ENCODE peak calls at places on chromosomes 3 and 15, in nine cellular contexts. K is SK-N-SH; W is activated CD8-positive, alpha-beta memory T cell treated with anti-CD3 and anti-CD28 coated beads for 24 hours; C is NCI-H1092; M is HepG2; J is H9; X is Caki2; N is HuH-7; S is BE2C. Y is an unnamed sample.

GRCh38 chr3:115388825-115389224 is 234.5 kb upstream of the GAP43 start:
- DNase-seq in N (no peak), W (no peak), K (no peak), X (no peak), S (no peak), M (no peak), C (no peak), J (no peak), Y (no peak)

GRCh38 chr15:63172376-63173115 is 15.3 kb upstream of the RPS27L start:
- DNase-seq in W (no peak), S (no peak), X (no peak), M (no peak), N (no peak), J (no peak), K (no peak), C (no peak), Y (no peak)

GRCh38 chr3:88180398-88180999 is 30.7 kb downstream of the C3orf38 start:
- DNase-seq in W (no peak), M (no peak), C (no peak), J (no peak), N (no peak), X (peak), K (peak), S (no peak), Y (peak)

GRCh38 chr15:67927501-67928156 is 87.8 kb upstream of the RNU6-1 start:
- DNase-seq in M (no peak), N (no peak), S (no peak), J (no peak), X (peak), W (no peak), C (no peak), K (no peak), Y (no peak)

GRCh38 chr3:25728101-25728500 is 55.1 kb downstream of the NGLY1 start:
- DNase-seq in X (no peak), N (no peak), W (no peak), M (no peak), J (no peak), K (peak), C (no peak), S (no peak), Y (no peak)

GRCh38 chr3:179438836-179439235 is 12.4 kb downstream of the GNB4 start:
- DNase-seq in K (no peak), X (no peak), W (no peak), M (no peak), N (no peak), S (no peak), J (peak), C (no peak), Y (no peak)

GRCh38 chr3:56801151-56801596 is 575 bp downstream of the ARHGEF3 start:
- DNase-seq in J (peak), W (peak), N (no peak), X (no peak), S (no peak), K (no peak), M (no peak), C (no peak), Y (no peak)

GRCh38 chr3:129442486-129442885 is 2.5 kb downstream of the IFT122 start:
- DNase-seq in W (no peak), N (no peak), M (no peak), C (no peak), K (no peak), X (no peak), J (no peak), S (no peak), Y (no peak)

GRCh38 chr3:50204804-50205718 is at the start of gene SLC38A3:
- DNase-seq in C (no peak), W (peak), J (peak), X (no peak), N (peak), M (no peak), S (peak), K (peak), Y (no peak)

GRCh38 chr3:60742606-60743145 is 508.6 kb downstream of the FHIT start:
- DNase-seq in J (peak), M (peak), S (no peak), K (no peak), N (peak), W (no peak), C (no peak), X (peak), Y (no peak)

GRCh38 chr3:161253711-161254110 is 32.6 kb downstream of the NMD3 start:
- DNase-seq in S (no peak), W (no peak), J (no peak), C (no peak), N (no peak), K (no peak), M (no peak), X (no peak), Y (no peak)

GRCh38 chr3:17872457-17872856 is 130.0 kb upstream of the TBC1D5 start:
- DNase-seq in S (no peak), M (no peak), J (no peak), W (no peak), X (no peak), K (no peak), C (no peak), N (no peak), Y (no peak)

GRCh38 chr3:29775352-29775751 is 494.5 kb downstream of the RBMS3 start:
- DNase-seq in S (no peak), N (no peak), C (no peak), J (no peak), W (no peak), K (no peak), M (no peak), X (no peak), Y (no peak)

GRCh38 chr15:68787609-68788264 is 33.0 kb downstream of the ANP32A start:
- DNase-seq in M (no peak), S (no peak), C (no peak), N (no peak), J (no peak), K (no peak), X (no peak), W (peak), Y (no peak)

GRCh38 chr3:120780977-120781376 is 38.4 kb downstream of the GTF2E1 start:
- DNase-seq in W (no peak), X (peak), J (no peak), K (no peak), S (no peak), M (no peak), C (no peak), N (no peak), Y (no peak)

GRCh38 chr3:52014613-52015012 is 18.9 kb upstream of the RPL29 start:
- DNase-seq in C (no peak), M (no peak), W (no peak), J (peak), X (no peak), N (peak), S (peak), K (no peak), Y (no peak)

GRCh38 chr3:172550347-172550943 is 27.2 kb upstream of the TNFSF10 start:
- DNase-seq in N (no peak), S (no peak), X (peak), C (no peak), W (peak), M (no peak), J (no peak), K (no peak), Y (no peak)

GRCh38 chr15:88894348-88894818 is 961 bp downstream of the HAPLN3 start:
- DNase-seq in J (peak), C (no peak), N (peak), M (peak), S (peak), K (peak), W (peak), X (no peak), Y (peak)

GRCh38 chr3:189841474-189842205 is 210.5 kb downstream of the TP63 start:
- DNase-seq in M (no peak), J (no peak), N (no peak), K (no peak), C (no peak), W (no peak), S (no peak), X (no peak), Y (no peak)

GRCh38 chr3:27072943-27073725 is 296.0 kb downstream of the NEK10 start:
- DNase-seq in X (no peak), N (no peak), S (no peak), M (no peak), W (no peak), K (no peak), C (no peak), J (no peak), Y (no peak)

GRCh38 chr15:75043509-75044257 is 20.3 kb downstream of the PPCDC start:
- DNase-seq in M (peak), K (no peak), S (peak), N (peak), J (no peak), C (peak), X (peak), W (no peak), Y (no peak)

GRCh38 chr3:102143536-102143935 is 291.3 kb upstream of the ZPLD1 start:
- DNase-seq in K (no peak), C (no peak), N (no peak), X (no peak), J (no peak), M (no peak), S (no peak), W (no peak), Y (no peak)

GRCh38 chr15:68795298-68795848 is 25.3 kb downstream of the ANP32A start:
- DNase-seq in S (no peak), C (no peak), M (no peak), K (no peak), W (peak), X (no peak), J (peak), N (no peak), Y (peak)

GRCh38 chr3:66267031-66267430 is 46.2 kb downstream of the SLC25A26 start:
- DNase-seq in C (no peak), W (no peak), K (no peak), M (no peak), X (no peak), N (no peak), S (no peak), J (no peak), Y (no peak)

GRCh38 chr15:100383302-100384107 is 41.7 kb upstream of the ADAMTS17 start:
- DNase-seq in M (peak), W (no peak), N (peak), X (peak), S (peak), K (peak), C (no peak), J (peak), Y (peak)

GRCh38 chr3:82939491-82940097 is 1178.1 kb upstream of the GBE1 start:
- DNase-seq in X (no peak), N (no peak), S (no peak), C (no peak), W (no peak), J (peak), M (no peak), K (no peak), Y (no peak)

GRCh38 chr3:31993843-31994242 is 12.3 kb downstream of the ZNF860 start:
- DNase-seq in M (no peak), W (no peak), J (no peak), C (no peak), N (no peak), K (no peak), S (no peak), X (no peak), Y (no peak)

GRCh38 chr3:183481582-183481981 is 53.2 kb upstream of the MCF2L2 start:
- DNase-seq in K (no peak), S (no peak), M (no peak), J (no peak), W (no peak), C (no peak), X (no peak), N (no peak), Y (no peak)

GRCh38 chr15:61025283-61025682 is 203.8 kb downstream of the RORA start:
- DNase-seq in C (no peak), J (no peak), M (no peak), S (no peak), K (no peak), W (no peak), N (no peak), X (no peak), Y (no peak)

GRCh38 chr3:67655364-67656121 is 1.1 kb upstream of the SUCLG2 start:
- DNase-seq in J (no peak), M (peak), K (no peak), C (no peak), S (peak), W (peak), X (no peak), N (no peak), Y (no peak)

GRCh38 chr15:71997691-71998090 is 120.3 kb downstream of the MYO9A start:
- DNase-seq in W (no peak), N (no peak), C (no peak), M (no peak), J (no peak), S (no peak), X (no peak), K (no peak), Y (no peak)

GRCh38 chr3:141878812-141879211 is 2.4 kb downstream of the ATP1B3 start:
- DNase-seq in C (no peak), K (peak), J (no peak), M (no peak), W (no peak), X (peak), S (peak), N (no peak), Y (no peak)

GRCh38 chr15:80509800-80510199 is 105.6 kb downstream of the ARNT2 start:
- DNase-seq in X (no peak), C (no peak), N (no peak), W (no peak), J (no peak), S (no peak), K (no peak), M (no peak), Y (no peak)

GRCh38 chr3:146250449-146251382 is at the start of gene PLSCR4:
- DNase-seq in K (peak), M (no peak), X (peak), C (no peak), N (peak), W (no peak), S (peak), J (peak), Y (peak)

GRCh38 chr15:95422255-95422654 is 908.2 kb upstream of the NR2F2 start:
- DNase-seq in J (no peak), W (no peak), X (no peak), C (no peak), N (no peak), S (no peak), K (no peak), M (no peak), Y (no peak)

GRCh38 chr3:138889792-138890191 is 55.1 kb upstream of the PIK3CB start:
- DNase-seq in X (no peak), K (no peak), M (no peak), J (no peak), N (no peak), W (no peak), C (no peak), S (no peak), Y (no peak)

Y was measured in NCI-H2081.